ENCODE peak calls at places on chromosomes 6 and 20, in five cellular contexts. N, J, M, D and K are unnamed samples.

GRCh38 chr6:88008821-88009220 is 38.8 kb upstream of the SPACA1 start:
- DNase-seq in N (no peak), J (no peak), M (no peak), D (no peak), K (no peak)

GRCh38 chr20:59701236-59701635 is 96.9 kb downstream of the PHACTR3 start:
- DNase-seq in N (no peak), J (no peak), M (no peak), D (no peak), K (no peak)

GRCh38 chr6:35804996-35805736 is at the start of gene LHFPL5:
- DNase-seq in N (peak; percentile 71), J (no peak), M (peak; percentile 70), D (peak; percentile 67), K (no peak)

GRCh38 chr6:137896647-137897046 is 29.6 kb downstream of the TNFAIP3 start:
- DNase-seq in N (no peak), J (no peak), M (no peak), D (no peak), K (no peak)

GRCh38 chr6:12148841-12149240 is 136.7 kb downstream of the HIVEP1 start:
- DNase-seq in N (no peak), J (no peak), M (peak; percentile 15), D (no peak), K (no peak)

GRCh38 chr20:46905364-46906125 is 10.9 kb downstream of the EYA2 start:
- DNase-seq in N (no peak), J (no peak), M (no peak), D (no peak), K (peak; percentile 76)

GRCh38 chr6:51342393-51342792 is 523.7 kb downstream of the TFAP2B start:
- DNase-seq in N (no peak), J (no peak), M (no peak), D (no peak), K (no peak)

GRCh38 chr6:73722318-73723060 is 26.5 kb downstream of the CD109 start:
- DNase-seq in N (no peak), J (no peak), M (peak; percentile 79), D (no peak), K (no peak)

GRCh38 chr6:155154158-155154830 is 109.5 kb upstream of the CLDN20 start:
- DNase-seq in N (no peak), J (no peak), M (peak; percentile 84), D (no peak), K (no peak)

GRCh38 chr6:9924971-9925370 is 489.9 kb downstream of the TFAP2A start:
- DNase-seq in N (no peak), J (no peak), M (no peak), D (no peak), K (no peak)

GRCh38 chr20:49398401-49399144 is 83.9 kb downstream of the KCNB1 start:
- DNase-seq in N (no peak), J (no peak), M (no peak), D (no peak), K (no peak)

GRCh38 chr6:39092124-39092523 is 22.9 kb downstream of the SAYSD1 start:
- DNase-seq in N (no peak), J (no peak), M (no peak), D (no peak), K (no peak)

GRCh38 chr6:69362209-69362608 is 434.6 kb downstream of the LMBRD1 start:
- DNase-seq in N (no peak), J (no peak), M (no peak), D (no peak), K (no peak)

GRCh38 chr20:2084703-2085102 is 16.9 kb upstream of the STK35 start:
- DNase-seq in N (no peak), J (no peak), M (peak; percentile 83), D (no peak), K (no peak)

GRCh38 chr6:143357152-143357551 is 93.3 kb downstream of the ADAT2 start:
- DNase-seq in N (no peak), J (no peak), M (no peak), D (no peak), K (no peak)

GRCh38 chr20:63747622-63748355 is 8.2 kb downstream of the SLC2A4RG start:
- DNase-seq in N (peak; percentile 57), J (no peak), M (no peak), D (no peak), K (peak; percentile 76)

GRCh38 chr20:55678970-55679667 is 326.2 kb downstream of the CBLN4 start:
- DNase-seq in N (no peak), J (no peak), M (no peak), D (no peak), K (no peak)

GRCh38 chr20:57501461-57502330 is 23.2 kb downstream of the CTCFL start:
- DNase-seq in N (no peak), J (no peak), M (peak; percentile 44), D (no peak), K (no peak)

GRCh38 chr6:30067460-30068139 is 602 bp downstream of the PPP1R11 start:
- DNase-seq in N (no peak), J (no peak), M (peak; percentile 91), D (no peak), K (no peak)

GRCh38 chr20:57661201-57662027 is 41.2 kb upstream of the ZBP1 start:
- DNase-seq in N (peak; percentile 54), J (no peak), M (no peak), D (peak; percentile 41), K (peak; percentile 79)

GRCh38 chr20:57633945-57634491 is 13.8 kb upstream of the ZBP1 start:
- DNase-seq in N (no peak), J (no peak), M (no peak), D (no peak), K (no peak)

GRCh38 chr6:15510536-15511247 is 152.1 kb downstream of the DTNBP1 start:
- DNase-seq in N (peak; percentile 13), J (no peak), M (no peak), D (no peak), K (no peak)

GRCh38 chr6:107264357-107264831 is 149.1 kb upstream of the BEND3 start:
- DNase-seq in N (no peak), J (no peak), M (peak; percentile 24), D (no peak), K (no peak)

GRCh38 chr6:93985953-93986352 is 566.6 kb upstream of the EPHA7 start:
- DNase-seq in N (no peak), J (no peak), M (no peak), D (no peak), K (no peak)

GRCh38 chr6:167705211-167705750 is 121.4 kb upstream of the AFDN start:
- DNase-seq in N (no peak), J (no peak), M (no peak), D (no peak), K (no peak)

GRCh38 chr6:6749791-6750434 is 161.4 kb downstream of the LY86 start:
- DNase-seq in N (peak; percentile 84), J (no peak), M (peak; percentile 65), D (peak; percentile 70), K (peak; percentile 77)

GRCh38 chr6:10891960-10892359 is 5.1 kb downstream of the SYCP2L start:
- DNase-seq in N (no peak), J (no peak), M (no peak), D (no peak), K (no peak)

GRCh38 chr20:19880256-19881079 is 122.4 kb downstream of the RIN2 start:
- DNase-seq in N (no peak), J (no peak), M (peak; percentile 28), D (no peak), K (no peak)

GRCh38 chr6:97081010-97081573 is 156.6 kb downstream of the KLHL32 start:
- DNase-seq in N (no peak), J (no peak), M (no peak), D (no peak), K (no peak)

GRCh38 chr20:35952480-35953410 is 1.6 kb downstream of the SCAND1 start:
- DNase-seq in N (no peak), J (no peak), M (peak; percentile 37), D (no peak), K (no peak)

GRCh38 chr6:99467509-99468106 is 42.5 kb upstream of the PNISR start:
- DNase-seq in N (no peak), J (no peak), M (peak; percentile 61), D (no peak), K (no peak)

GRCh38 chr6:155782320-155782730 is 326.7 kb upstream of the NOX3 start:
- DNase-seq in N (no peak), J (no peak), M (peak; percentile 71), D (no peak), K (no peak)

GRCh38 chr6:33299237-33299944 is 649 bp upstream of the RGL2 start:
- DNase-seq in N (peak; percentile 93), J (peak; percentile 92), M (peak; percentile 98), D (peak; percentile 94), K (peak; percentile 97)

GRCh38 chr6:157265630-157266029 is 57.7 kb downstream of the TMEM242 start:
- DNase-seq in N (no peak), J (no peak), M (no peak), D (peak; percentile 16), K (peak; percentile 30)

GRCh38 chr20:16575390-16576140 is 2.3 kb upstream of the KIF16B start:
- DNase-seq in N (no peak), J (no peak), M (no peak), D (no peak), K (no peak)

GRCh38 chr6:127190552-127190951 is 72.1 kb downstream of the RSPO3 start:
- DNase-seq in N (no peak), J (no peak), M (peak; percentile 82), D (no peak), K (no peak)

GRCh38 chr20:51966296-51966971 is 164.1 kb upstream of the SALL4 start:
- DNase-seq in N (no peak), J (no peak), M (peak; percentile 83), D (no peak), K (no peak)

GRCh38 chr6:113619077-113619476 is 238.1 kb upstream of the MARCKS start:
- DNase-seq in N (no peak), J (no peak), M (no peak), D (no peak), K (no peak)

GRCh38 chr6:1396952-1397868 is 7.8 kb downstream of the FOXF2 start:
- DNase-seq in N (peak; percentile 72), J (peak; percentile 16), M (peak; percentile 95), D (no peak), K (no peak)

GRCh38 chr6:148750826-148751225 is 4.0 kb downstream of the UST start:
- DNase-seq in N (no peak), J (no peak), M (no peak), D (no peak), K (no peak)
- H3K4me3 ChIP-seq in N (no peak overlapping the region), J (no peak overlapping the region), M (peak overlapping the region; percentile 48), D (no peak overlapping the region), K (no peak overlapping the region)

GRCh38 chr6:26051683-26052310 is 35.4 kb upstream of the HFE start:
- DNase-seq in N (no peak), J (no peak), M (no peak), D (no peak), K (no peak)
- H3K4me1 ChIP-seq in N (peaks cover 2% of the 10 kb centered on the region), J (peaks cover 7% of the 10 kb centered on the region), M (peaks cover 5% of the 10 kb centered on the region), D (peaks cover 8% of the 10 kb centered on the region), K (no peaks in the 10 kb centered on the region)

GRCh38 chr6:169859978-169860703 is 108.7 kb downstream of the ERMARD start:
- DNase-seq in N (no peak), J (no peak), M (no peak), D (no peak), K (no peak)
- H3K9me3 ChIP-seq in N (no peaks in the 10 kb centered on the region), J (no peaks in the 10 kb centered on the region), M (peaks cover 11% of the 10 kb centered on the region), D (no peaks in the 10 kb centered on the region), K (peaks cover 5% of the 10 kb centered on the region)

DNA sequence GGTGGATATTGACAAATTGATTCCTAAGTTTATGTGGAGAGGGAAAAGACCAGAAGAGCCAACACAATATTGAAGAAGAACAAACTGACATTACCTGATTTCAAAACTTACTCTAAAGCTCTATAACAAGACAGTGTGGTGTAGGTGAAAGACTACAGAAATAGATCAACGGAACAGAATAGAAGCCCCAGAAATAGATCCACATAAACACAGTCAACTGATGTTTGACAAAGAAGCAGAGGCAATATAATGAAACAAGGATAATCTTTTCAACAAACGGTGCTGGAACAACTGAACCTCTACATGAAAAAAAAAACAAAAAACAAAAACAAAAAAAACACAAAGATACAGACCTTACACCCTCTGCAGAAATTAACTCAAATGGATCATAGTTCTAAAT is 50.2 kb downstream of the MAP3K5 start:
- DNase-seq in N (no peak), J (no peak), M (no peak), D (no peak), K (no peak)
- H3K4me3 ChIP-seq in N (no peak overlapping the region), J (no peak overlapping the region), M (no peak overlapping the region), D (no peak overlapping the region), K (no peak overlapping the region)